ENCODE peak calls at places on chromosome 20, in four cellular contexts. I is brain microvascular endothelial cell, X is tibial nerve, E is tibial artery. T is an unnamed sample.

GRCh38 chr20:63009988-63010769 is 3.4 kb upstream of the BHLHE23 start:
- DNase-seq in I (no peak), X (no peak), E (no peak), T (no peak)

GRCh38 chr20:8557711-8558110 is 425.6 kb downstream of the PLCB1 start:
- DNase-seq in I (peak), X (no peak), E (no peak), T (no peak)

GRCh38 chr20:46458891-46459750 is 52.7 kb upstream of the ELMO2 start:
- DNase-seq in I (no peak), X (no peak), E (no peak), T (no peak)

GRCh38 chr20:59191756-59192532 is 28.3 kb downstream of the ZNF831 start:
- DNase-seq in I (no peak), X (no peak), E (no peak), T (no peak)

GRCh38 chr20:40513010-40513409 is 176.0 kb downstream of the MAFB start:
- DNase-seq in I (no peak), X (no peak), E (no peak), T (no peak)

GRCh38 chr20:19974621-19975435 is 42.3 kb upstream of the NAA20 start:
- DNase-seq in I (peak), X (peak), E (peak), T (peak)

GRCh38 chr20:12383770-12384304 is 466.1 kb downstream of the BTBD3 start:
- DNase-seq in I (no peak), X (no peak), E (no peak), T (no peak)

GRCh38 chr20:3862333-3862732 is 15.7 kb downstream of the MAVS start:
- DNase-seq in I (no peak), X (no peak), E (no peak), T (no peak)

GRCh38 chr20:22794200-22794599 is 209.8 kb upstream of the FOXA2 start:
- DNase-seq in I (no peak), X (no peak), E (no peak), T (no peak)

GRCh38 chr20:46816916-46817638 is 77.6 kb upstream of the EYA2 start:
- DNase-seq in I (no peak), X (no peak), E (no peak), T (no peak)

GRCh38 chr20:3258429-3258828 is 19.4 kb upstream of the SLC4A11 start:
- DNase-seq in I (no peak), X (no peak), E (no peak), T (no peak)

GRCh38 chr20:62523473-62524203 is 47.8 kb upstream of the GATA5 start:
- DNase-seq in I (no peak), X (no peak), E (no peak), T (no peak)

GRCh38 chr20:61170521-61170920 is 81.5 kb upstream of the CDH4 start:
- DNase-seq in I (no peak), X (no peak), E (no peak), T (no peak)

GRCh38 chr20:64050261-64051032 is 1.0 kb upstream of the SOX18 start:
- DNase-seq in I (no peak), X (no peak), E (no peak), T (no peak)
- H3K27ac ChIP-seq in I (no peak), X (peak), E (no peak), T (no peak)

GRCh38 chr20:32626407-32626806 is 41.3 kb upstream of the NOL4L start:
- DNase-seq in I (no peak), X (no peak), E (no peak), T (no peak)

GRCh38 chr20:32628960-32629530 is 43.9 kb upstream of the NOL4L start:
- DNase-seq in I (no peak), X (no peak), E (no peak), T (no peak)

GRCh38 chr20:32625996-32626395 is 40.9 kb upstream of the NOL4L start:
- DNase-seq in I (no peak), X (no peak), E (no peak), T (no peak)

GRCh38 chr20:32624687-32625345 is 39.7 kb upstream of the NOL4L start:
- DNase-seq in I (no peak), X (no peak), E (no peak), T (no peak)

DNA sequence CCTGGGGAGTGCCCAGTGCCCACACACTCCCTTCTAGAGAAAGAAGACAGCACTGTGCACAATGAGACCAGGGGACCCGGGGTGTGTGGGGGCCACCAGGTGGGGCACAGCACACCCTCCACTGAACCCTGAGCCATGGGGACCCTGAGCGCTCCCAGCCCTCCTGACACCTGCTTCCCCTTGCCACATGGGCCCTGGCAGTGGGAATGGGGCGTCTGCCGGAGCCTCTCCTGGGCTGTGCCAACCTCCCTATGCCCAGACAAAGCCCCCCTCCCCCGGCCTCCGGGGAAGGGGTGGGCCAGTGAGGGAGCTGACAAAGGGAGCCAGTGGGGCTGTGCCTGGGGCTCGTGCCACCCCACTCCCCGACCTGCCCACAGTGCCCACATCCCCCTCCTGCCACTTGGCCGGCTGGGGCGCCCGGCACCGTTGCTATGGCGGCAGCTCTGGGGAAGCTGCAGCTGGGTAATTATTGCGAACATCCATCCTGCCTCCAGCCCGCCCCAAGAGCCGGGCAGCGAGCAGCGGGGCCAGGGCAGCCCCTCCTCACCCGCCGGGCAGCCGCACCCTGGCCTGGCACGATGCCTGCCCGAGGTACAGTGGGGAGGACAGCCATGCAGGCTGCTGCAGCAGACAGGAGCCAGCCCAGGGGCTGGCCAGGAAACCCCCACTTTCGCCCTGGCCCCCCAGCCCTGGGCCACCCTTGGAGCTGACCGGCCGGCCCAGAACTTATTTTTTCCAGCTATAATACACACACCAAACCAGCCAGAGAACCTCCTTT is 41.9 kb upstream of the NOL4L start:
- DNase-seq in I (no peak), X (no peak), E (no peak), T (no peak)
- H3K27ac ChIP-seq in I (no peak), X (no peak), E (no peak), T (no peak)

DNA sequence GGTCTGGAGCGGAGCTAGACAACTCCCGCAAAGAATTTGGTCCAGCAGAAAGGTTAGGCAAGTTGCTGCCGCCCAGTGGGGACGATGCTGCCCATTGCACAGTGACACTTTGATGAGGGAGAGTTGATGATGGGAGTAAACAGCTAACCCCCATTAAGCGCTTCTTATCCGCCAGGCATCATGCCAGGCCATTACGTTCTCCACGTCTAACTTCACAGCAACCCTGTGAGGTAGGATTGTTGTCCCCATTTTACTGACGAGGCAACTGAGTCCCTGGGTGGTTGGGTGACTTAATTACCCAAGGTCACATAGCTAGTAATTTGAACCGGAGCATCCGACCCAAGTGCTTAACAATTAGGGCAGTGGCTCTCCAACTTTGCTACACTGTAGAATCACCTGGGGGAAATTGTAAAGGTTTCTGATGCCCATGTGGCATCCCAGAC is 731 bp downstream of the RALGAPB start:
- DNase-seq in I (no peak), X (no peak), E (no peak), T (no peak)
- H3K27ac ChIP-seq in I (peak), X (peak), E (peak), T (peak)

DNA sequence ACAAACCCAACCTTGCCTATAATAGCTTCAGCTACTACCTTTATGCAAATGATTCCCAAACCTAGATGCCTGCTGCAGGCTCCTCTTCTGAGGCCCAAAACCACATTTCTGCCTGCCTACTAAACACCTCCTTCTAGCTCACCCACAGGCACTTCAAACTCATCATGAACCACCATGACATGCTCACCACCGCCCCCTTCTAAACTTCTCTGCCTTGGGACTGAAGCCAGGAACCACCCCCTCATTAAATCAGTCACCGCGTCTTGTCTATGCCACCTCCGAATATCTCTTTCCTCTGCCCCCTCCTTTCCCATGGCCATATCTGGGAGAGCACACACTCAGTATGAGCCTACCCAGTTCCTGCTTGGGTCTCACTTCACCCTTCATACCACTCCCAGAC is 101.2 kb downstream of the SNAP25 start:
- DNase-seq in I (peak), X (no peak), E (no peak), T (no peak)
- H3K27ac ChIP-seq in I (no peak), X (no peak), E (no peak), T (no peak)

GRCh38 chr20:53930651-53931504 is 139.5 kb downstream of the BCAS1 start:
- DNase-seq in I (no peak), X (no peak), E (no peak), T (no peak)
- H3K27ac ChIP-seq in I (no peak), X (no peak), E (no peak), T (peak)

GRCh38 chr20:44548171-44548678 is 26.4 kb upstream of the SERINC3 start:
- DNase-seq in I (no peak), X (no peak), E (no peak), T (no peak)

GRCh38 chr20:44552950-44553908 is 29.1 kb upstream of the PKIG start:
- DNase-seq in I (peak), X (no peak), E (no peak), T (no peak)

GRCh38 chr20:44552039-44552438 is 30.2 kb upstream of the SERINC3 start:
- DNase-seq in I (no peak), X (no peak), E (no peak), T (no peak)

GRCh38 chr20:44549123-44549522 is 27.3 kb upstream of the SERINC3 start:
- DNase-seq in I (no peak), X (no peak), E (no peak), T (no peak)

DNA sequence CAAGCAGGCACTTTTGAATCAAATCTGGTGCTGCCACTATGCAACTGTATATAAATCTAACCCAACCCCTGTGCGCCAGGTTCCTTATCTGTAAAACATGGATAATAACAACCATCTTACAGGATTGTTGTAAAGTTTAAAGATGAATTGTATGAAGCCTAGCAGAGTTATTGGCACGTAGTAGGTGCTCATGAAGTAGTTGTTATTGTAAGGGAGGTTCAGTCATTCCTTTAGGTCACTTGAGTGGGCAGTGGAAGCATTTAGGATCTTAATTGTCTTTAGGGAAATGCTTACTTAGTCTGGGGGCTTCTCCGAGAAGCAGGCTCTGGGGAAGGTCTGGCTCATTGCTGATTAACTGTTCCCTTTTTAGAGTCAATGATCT is 29.8 kb upstream of the PKIG start:
- DNase-seq in I (no peak), X (no peak), E (no peak), T (no peak)
- H3K27ac ChIP-seq in I (peak), X (peak), E (peak), T (no peak)

DNA sequence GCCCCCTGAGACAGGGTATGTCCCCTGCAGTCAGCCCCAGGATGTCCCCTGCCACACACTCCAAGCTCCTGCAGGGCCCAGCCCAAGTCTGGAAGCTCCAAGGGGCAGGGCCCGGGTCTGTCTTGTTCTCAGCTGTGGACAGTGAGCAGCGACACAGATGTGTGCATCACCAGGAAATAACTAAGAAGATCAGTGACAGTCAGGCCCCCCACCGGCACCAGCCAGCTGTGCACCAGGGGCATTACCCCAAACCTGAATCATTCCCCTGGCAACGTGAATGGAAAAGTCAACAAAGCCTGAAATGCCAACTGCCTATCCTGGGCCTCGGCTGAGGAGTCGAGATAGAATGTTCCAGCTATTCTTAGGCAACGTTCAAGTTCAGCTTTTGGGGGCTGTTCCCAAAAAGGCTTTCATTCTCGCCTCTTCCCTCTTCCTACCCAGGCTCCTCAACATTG is 105.0 kb downstream of the PREX1 start:
- DNase-seq in I (peak), X (peak), E (peak), T (no peak)
- H3K27ac ChIP-seq in I (peak), X (peak), E (peak), T (no peak)

T was measured in epithelial cell of prostate.